ENCODE peak calls at places on chromosomes 12 and 14, in nine cellular contexts. One of them, this sample, is unnamed. For H3K36me3, the result is how much of the 10 kb centered on the place peaks cover.

GRCh38 chr14:23623962-23624361 is 12.2 kb upstream of the DHRS2 start:
- DNase-seq in neuronal stem cell: no peak
- DNase-seq in CD8-positive, alpha-beta memory T cell: no peak
- DNase-seq in lung: no peak
- DNase-seq in endothelial cell of umbilical vein: no peak
- DNase-seq in CD4-positive, CD25-positive, alpha-beta regulatory T cell: no peak
- DNase-seq in NT2/D1: no peak
- DNase-seq in IMR-90: no peak
- DNase-seq in sigmoid colon: no peak
- DNase-seq in this sample: no peak

GRCh38 chr14:30977752-30978151 is 47.7 kb upstream of the AP4S1 start:
- DNase-seq in neuronal stem cell: no peak
- DNase-seq in CD8-positive, alpha-beta memory T cell: no peak
- DNase-seq in lung: no peak
- DNase-seq in endothelial cell of umbilical vein: no peak
- DNase-seq in CD4-positive, CD25-positive, alpha-beta regulatory T cell: no peak
- DNase-seq in NT2/D1: no peak
- DNase-seq in IMR-90: no peak
- DNase-seq in sigmoid colon: no peak
- DNase-seq in this sample: no peak

GRCh38 chr14:29759521-29760340 is 167.9 kb downstream of the PRKD1 start:
- DNase-seq in neuronal stem cell: no peak
- DNase-seq in CD8-positive, alpha-beta memory T cell: no peak
- DNase-seq in lung: no peak
- DNase-seq in endothelial cell of umbilical vein: no peak
- DNase-seq in CD4-positive, CD25-positive, alpha-beta regulatory T cell: no peak
- DNase-seq in NT2/D1: no peak
- DNase-seq in IMR-90: no peak
- DNase-seq in sigmoid colon: no peak
- DNase-seq in this sample: no peak

GRCh38 chr12:29082522-29082921 is 66.6 kb upstream of the FAR2 start:
- DNase-seq in neuronal stem cell: no peak
- DNase-seq in CD8-positive, alpha-beta memory T cell: no peak
- DNase-seq in lung: no peak
- DNase-seq in endothelial cell of umbilical vein: no peak
- DNase-seq in CD4-positive, CD25-positive, alpha-beta regulatory T cell: no peak
- DNase-seq in NT2/D1: no peak
- DNase-seq in IMR-90: peak
- DNase-seq in sigmoid colon: no peak
- DNase-seq in this sample: no peak

GRCh38 chr14:44966601-44967336 is 4.8 kb downstream of the TOGARAM1 start:
- DNase-seq in neuronal stem cell: no peak
- DNase-seq in CD8-positive, alpha-beta memory T cell: no peak
- DNase-seq in lung: no peak
- DNase-seq in endothelial cell of umbilical vein: no peak
- DNase-seq in CD4-positive, CD25-positive, alpha-beta regulatory T cell: no peak
- DNase-seq in NT2/D1: no peak
- DNase-seq in IMR-90: no peak
- DNase-seq in sigmoid colon: no peak
- DNase-seq in this sample: no peak

GRCh38 chr12:66952668-66953067 is 273.8 kb upstream of the GRIP1 start:
- DNase-seq in neuronal stem cell: no peak
- DNase-seq in CD8-positive, alpha-beta memory T cell: no peak
- DNase-seq in lung: no peak
- DNase-seq in endothelial cell of umbilical vein: no peak
- DNase-seq in CD4-positive, CD25-positive, alpha-beta regulatory T cell: no peak
- DNase-seq in NT2/D1: no peak
- DNase-seq in IMR-90: no peak
- DNase-seq in sigmoid colon: no peak
- DNase-seq in this sample: no peak

GRCh38 chr12:95351745-95352144 is 122.2 kb upstream of the METAP2 start:
- DNase-seq in neuronal stem cell: no peak
- DNase-seq in CD8-positive, alpha-beta memory T cell: no peak
- DNase-seq in lung: no peak
- DNase-seq in endothelial cell of umbilical vein: no peak
- DNase-seq in CD4-positive, CD25-positive, alpha-beta regulatory T cell: no peak
- DNase-seq in NT2/D1: no peak
- DNase-seq in IMR-90: no peak
- DNase-seq in sigmoid colon: no peak
- DNase-seq in this sample: no peak

GRCh38 chr12:92827836-92828431 is 101.2 kb downstream of the EEA1 start:
- DNase-seq in neuronal stem cell: peak
- DNase-seq in CD8-positive, alpha-beta memory T cell: peak
- DNase-seq in lung: no peak
- DNase-seq in endothelial cell of umbilical vein: peak
- DNase-seq in CD4-positive, CD25-positive, alpha-beta regulatory T cell: peak
- DNase-seq in NT2/D1: peak
- DNase-seq in IMR-90: peak
- DNase-seq in sigmoid colon: no peak
- DNase-seq in this sample: no peak

GRCh38 chr12:124613151-124613585 is 45.8 kb upstream of the NCOR2 start:
- DNase-seq in neuronal stem cell: no peak
- DNase-seq in CD8-positive, alpha-beta memory T cell: no peak
- DNase-seq in lung: no peak
- DNase-seq in endothelial cell of umbilical vein: peak
- DNase-seq in CD4-positive, CD25-positive, alpha-beta regulatory T cell: no peak
- DNase-seq in NT2/D1: no peak
- DNase-seq in IMR-90: peak
- DNase-seq in sigmoid colon: no peak
- DNase-seq in this sample: no peak

GRCh38 chr12:49932023-49932422 is 18.5 kb upstream of the AQP2 start:
- DNase-seq in neuronal stem cell: no peak
- DNase-seq in CD8-positive, alpha-beta memory T cell: no peak
- DNase-seq in lung: no peak
- DNase-seq in endothelial cell of umbilical vein: no peak
- DNase-seq in CD4-positive, CD25-positive, alpha-beta regulatory T cell: no peak
- DNase-seq in NT2/D1: no peak
- DNase-seq in IMR-90: no peak
- DNase-seq in sigmoid colon: no peak
- DNase-seq in this sample: no peak

DNA sequence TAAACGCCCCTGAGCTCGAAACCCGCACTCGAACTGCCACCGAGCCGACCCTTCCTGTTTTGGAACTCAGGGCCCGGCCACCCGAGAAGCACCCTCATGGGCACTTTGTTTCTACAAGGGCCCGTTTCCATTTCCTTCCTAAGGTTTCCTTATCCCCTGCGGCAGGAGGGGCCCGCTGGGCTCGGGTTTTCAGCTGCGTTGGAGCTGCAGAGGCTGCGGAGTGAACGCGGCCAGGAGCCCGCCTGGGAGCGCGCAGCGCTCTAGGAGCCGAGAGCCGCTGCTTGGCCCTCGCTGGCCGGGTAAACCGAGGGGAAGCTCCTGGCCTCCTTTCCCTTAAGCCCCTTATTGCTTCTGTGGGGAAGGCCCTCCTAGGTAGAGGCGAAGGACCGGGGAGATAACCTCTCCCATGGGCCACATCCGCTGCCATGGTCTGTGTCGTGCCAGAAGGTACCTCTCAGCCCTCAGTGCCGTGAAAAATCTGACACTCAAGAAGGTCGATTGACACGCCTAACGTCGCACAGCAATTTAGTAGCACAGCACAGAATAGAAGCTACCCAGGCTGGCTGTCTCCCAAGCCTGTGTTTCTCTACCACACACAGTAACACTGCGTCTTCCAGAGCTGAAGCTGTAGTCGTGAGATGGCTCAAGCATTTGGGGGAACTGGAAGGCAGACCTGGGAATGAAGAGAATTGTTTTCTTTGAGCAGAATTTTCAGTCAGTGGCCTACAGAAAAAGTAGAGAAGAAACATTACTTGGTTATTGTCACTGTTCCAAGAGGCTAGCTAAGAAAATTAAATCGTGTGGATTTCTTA is 12.9 kb upstream of the CALM1 start:
- DNase-seq in neuronal stem cell: peak
- DNase-seq in CD8-positive, alpha-beta memory T cell: peak
- DNase-seq in lung: peak
- DNase-seq in endothelial cell of umbilical vein: peak
- DNase-seq in CD4-positive, CD25-positive, alpha-beta regulatory T cell: peak
- DNase-seq in NT2/D1: no peak
- DNase-seq in IMR-90: peak
- DNase-seq in sigmoid colon: peak
- DNase-seq in this sample: peak
- H3K36me3 ChIP-seq in neuronal stem cell: under half
- H3K36me3 ChIP-seq in CD8-positive, alpha-beta memory T cell: under half
- H3K36me3 ChIP-seq in lung: under half
- H3K36me3 ChIP-seq in endothelial cell of umbilical vein: under half
- H3K36me3 ChIP-seq in CD4-positive, CD25-positive, alpha-beta regulatory T cell: under half
- H3K36me3 ChIP-seq in NT2/D1: under half
- H3K36me3 ChIP-seq in IMR-90: under half
- H3K36me3 ChIP-seq in sigmoid colon: under half
- H3K36me3 ChIP-seq in this sample: under half

GRCh38 chr12:64724201-64724745 is 34.9 kb downstream of the GNS start:
- DNase-seq in neuronal stem cell: no peak
- DNase-seq in CD8-positive, alpha-beta memory T cell: no peak
- DNase-seq in lung: no peak
- DNase-seq in endothelial cell of umbilical vein: no peak
- DNase-seq in CD4-positive, CD25-positive, alpha-beta regulatory T cell: no peak
- DNase-seq in NT2/D1: no peak
- DNase-seq in IMR-90: no peak
- DNase-seq in sigmoid colon: no peak
- DNase-seq in this sample: no peak
- H3K36me3 ChIP-seq in neuronal stem cell: under half
- H3K36me3 ChIP-seq in CD8-positive, alpha-beta memory T cell: under half
- H3K36me3 ChIP-seq in lung: under half
- H3K36me3 ChIP-seq in endothelial cell of umbilical vein: under half
- H3K36me3 ChIP-seq in CD4-positive, CD25-positive, alpha-beta regulatory T cell: under half
- H3K36me3 ChIP-seq in NT2/D1: under half
- H3K36me3 ChIP-seq in IMR-90: under half
- H3K36me3 ChIP-seq in sigmoid colon: under half
- H3K36me3 ChIP-seq in this sample: under half

GRCh38 chr14:81031488-81031887 is 76.1 kb downstream of the TSHR start:
- DNase-seq in neuronal stem cell: no peak
- DNase-seq in CD8-positive, alpha-beta memory T cell: no peak
- DNase-seq in lung: no peak
- DNase-seq in endothelial cell of umbilical vein: no peak
- DNase-seq in CD4-positive, CD25-positive, alpha-beta regulatory T cell: no peak
- DNase-seq in NT2/D1: no peak
- DNase-seq in IMR-90: no peak
- DNase-seq in sigmoid colon: no peak
- DNase-seq in this sample: no peak

DNA sequence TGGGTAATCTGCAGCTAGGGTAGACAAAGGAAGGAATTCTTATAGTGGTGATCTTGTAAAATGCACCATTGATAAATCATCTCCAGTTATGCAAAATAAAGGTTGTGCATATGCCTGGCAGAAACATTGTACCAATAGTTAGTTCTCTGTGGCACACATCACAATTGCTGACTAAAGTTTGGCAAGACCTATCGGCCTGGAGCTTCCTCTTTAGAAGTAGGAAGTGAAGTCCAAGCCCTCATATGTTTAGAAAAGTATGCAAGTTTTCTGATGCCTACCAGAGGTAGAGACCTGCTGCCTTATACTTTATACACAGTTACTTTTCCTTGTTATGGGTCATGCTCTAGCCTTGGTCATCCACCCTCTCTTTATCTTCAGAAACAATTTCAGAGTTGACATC is 78.4 kb downstream of the TSHR start:
- DNase-seq in neuronal stem cell: no peak
- DNase-seq in CD8-positive, alpha-beta memory T cell: no peak
- DNase-seq in lung: no peak
- DNase-seq in endothelial cell of umbilical vein: no peak
- DNase-seq in CD4-positive, CD25-positive, alpha-beta regulatory T cell: no peak
- DNase-seq in NT2/D1: no peak
- DNase-seq in IMR-90: no peak
- DNase-seq in sigmoid colon: no peak
- DNase-seq in this sample: no peak
- H3K36me3 ChIP-seq in neuronal stem cell: under half
- H3K36me3 ChIP-seq in CD8-positive, alpha-beta memory T cell: under half
- H3K36me3 ChIP-seq in lung: under half
- H3K36me3 ChIP-seq in endothelial cell of umbilical vein: under half
- H3K36me3 ChIP-seq in CD4-positive, CD25-positive, alpha-beta regulatory T cell: under half
- H3K36me3 ChIP-seq in NT2/D1: under half
- H3K36me3 ChIP-seq in IMR-90: under half
- H3K36me3 ChIP-seq in sigmoid colon: under half
- H3K36me3 ChIP-seq in this sample: under half

GRCh38 chr14:59464651-59465569 is at the start of gene GPR135:
- DNase-seq in neuronal stem cell: peak
- DNase-seq in CD8-positive, alpha-beta memory T cell: peak
- DNase-seq in lung: peak
- DNase-seq in endothelial cell of umbilical vein: peak
- DNase-seq in CD4-positive, CD25-positive, alpha-beta regulatory T cell: peak
- DNase-seq in NT2/D1: no peak
- DNase-seq in IMR-90: peak
- DNase-seq in sigmoid colon: peak
- DNase-seq in this sample: no peak

GRCh38 chr14:59455411-59455810 is 9.8 kb downstream of the GPR135 start:
- DNase-seq in neuronal stem cell: no peak
- DNase-seq in CD8-positive, alpha-beta memory T cell: no peak
- DNase-seq in lung: no peak
- DNase-seq in endothelial cell of umbilical vein: no peak
- DNase-seq in CD4-positive, CD25-positive, alpha-beta regulatory T cell: no peak
- DNase-seq in NT2/D1: no peak
- DNase-seq in IMR-90: peak
- DNase-seq in sigmoid colon: no peak
- DNase-seq in this sample: no peak

GRCh38 chr14:59461891-59462290 is 3.3 kb downstream of the GPR135 start:
- DNase-seq in neuronal stem cell: no peak
- DNase-seq in CD8-positive, alpha-beta memory T cell: no peak
- DNase-seq in lung: no peak
- DNase-seq in endothelial cell of umbilical vein: no peak
- DNase-seq in CD4-positive, CD25-positive, alpha-beta regulatory T cell: no peak
- DNase-seq in NT2/D1: no peak
- DNase-seq in IMR-90: no peak
- DNase-seq in sigmoid colon: no peak
- DNase-seq in this sample: no peak

GRCh38 chr14:59463773-59464650 is 1.2 kb downstream of the GPR135 start:
- DNase-seq in neuronal stem cell: no peak
- DNase-seq in CD8-positive, alpha-beta memory T cell: no peak
- DNase-seq in lung: no peak
- DNase-seq in endothelial cell of umbilical vein: no peak
- DNase-seq in CD4-positive, CD25-positive, alpha-beta regulatory T cell: no peak
- DNase-seq in NT2/D1: no peak
- DNase-seq in IMR-90: no peak
- DNase-seq in sigmoid colon: peak
- DNase-seq in this sample: no peak

GRCh38 chr14:59460378-59460777 is 4.8 kb downstream of the GPR135 start:
- DNase-seq in neuronal stem cell: no peak
- DNase-seq in CD8-positive, alpha-beta memory T cell: no peak
- DNase-seq in lung: no peak
- DNase-seq in endothelial cell of umbilical vein: no peak
- DNase-seq in CD4-positive, CD25-positive, alpha-beta regulatory T cell: no peak
- DNase-seq in NT2/D1: no peak
- DNase-seq in IMR-90: no peak
- DNase-seq in sigmoid colon: no peak
- DNase-seq in this sample: no peak
- H3K36me3 ChIP-seq in neuronal stem cell: under half
- H3K36me3 ChIP-seq in CD8-positive, alpha-beta memory T cell: under half
- H3K36me3 ChIP-seq in lung: under half
- H3K36me3 ChIP-seq in endothelial cell of umbilical vein: under half
- H3K36me3 ChIP-seq in CD4-positive, CD25-positive, alpha-beta regulatory T cell: under half
- H3K36me3 ChIP-seq in NT2/D1: under half
- H3K36me3 ChIP-seq in IMR-90: under half
- H3K36me3 ChIP-seq in sigmoid colon: under half
- H3K36me3 ChIP-seq in this sample: under half

DNA sequence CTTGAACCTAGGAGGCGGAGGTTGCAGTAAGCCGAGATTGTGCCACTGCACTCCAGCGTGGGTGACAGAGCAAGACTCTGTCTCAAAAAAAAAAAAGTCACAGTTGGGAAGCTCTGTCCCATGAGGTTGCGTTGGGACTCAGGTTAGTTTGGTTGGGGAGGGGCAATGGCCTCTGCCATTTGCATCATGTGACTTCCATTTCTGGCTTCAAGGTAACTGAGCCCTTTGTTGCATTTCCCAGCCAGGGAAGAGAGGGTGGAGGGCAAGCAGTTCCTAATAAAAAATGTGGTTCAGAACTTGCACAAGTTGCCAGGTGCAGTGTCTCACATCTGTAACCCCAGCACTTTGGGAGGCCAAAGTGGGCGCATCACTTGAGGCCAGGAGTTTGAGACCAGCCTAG is 24.9 kb downstream of the TMEM120B start:
- DNase-seq in neuronal stem cell: no peak
- DNase-seq in CD8-positive, alpha-beta memory T cell: no peak
- DNase-seq in lung: no peak
- DNase-seq in endothelial cell of umbilical vein: no peak
- DNase-seq in CD4-positive, CD25-positive, alpha-beta regulatory T cell: no peak
- DNase-seq in NT2/D1: no peak
- DNase-seq in IMR-90: no peak
- DNase-seq in sigmoid colon: no peak
- DNase-seq in this sample: no peak
- H3K36me3 ChIP-seq in neuronal stem cell: under half
- H3K36me3 ChIP-seq in CD8-positive, alpha-beta memory T cell: under half
- H3K36me3 ChIP-seq in lung: under half
- H3K36me3 ChIP-seq in endothelial cell of umbilical vein: under half
- H3K36me3 ChIP-seq in CD4-positive, CD25-positive, alpha-beta regulatory T cell: under half
- H3K36me3 ChIP-seq in NT2/D1: under half
- H3K36me3 ChIP-seq in IMR-90: under half
- H3K36me3 ChIP-seq in sigmoid colon: under half
- H3K36me3 ChIP-seq in this sample: under half

This sample was measured in right atrium auricular region.